ENCODE peak calls at places on chromosomes 7 and 10, in ten cellular contexts. L, F, P, Z, M, W, A, H, X and U are unnamed samples.

GRCh38 chr7:135933509-135934188 is 43.5 kb downstream of the MTPN start:
- DNase-seq in L (no peak), F (no peak), P (no peak), Z (peak; percentile 65), M (no peak), W (peak; percentile 23), A (no peak), H (no peak), X (no peak), U (no peak)

GRCh38 chr10:129657297-129657974 is 190.4 kb downstream of the MGMT start:
- DNase-seq in L (no peak), F (no peak), P (no peak), Z (peak; percentile 26), M (no peak), W (no peak), A (no peak), H (no peak), X (no peak), U (no peak)

GRCh38 chr7:151351027-151351426 is 9.4 kb downstream of the NUB1 start:
- DNase-seq in L (no peak), F (peak; percentile 32), P (no peak), Z (peak; percentile 54), M (no peak), W (no peak), A (no peak), H (no peak), X (peak; percentile 45), U (no peak)

GRCh38 chr7:26627871-26628270 is 236.5 kb downstream of the SKAP2 start:
- DNase-seq in L (no peak), F (no peak), P (no peak), Z (no peak), M (no peak), W (no peak), A (no peak), H (no peak), X (no peak), U (no peak)

GRCh38 chr10:97851341-97852001 is 1.8 kb downstream of the GOLGA7B start:
- DNase-seq in L (no peak), F (no peak), P (no peak), Z (no peak), M (no peak), W (no peak), A (no peak), H (no peak), X (no peak), U (peak; percentile 55)

GRCh38 chr7:87413951-87414381 is 61.5 kb downstream of the ABCB4 start:
- DNase-seq in L (no peak), F (no peak), P (peak; percentile 86), Z (no peak), M (peak; percentile 66), W (peak; percentile 89), A (peak; percentile 84), H (peak; percentile 39), X (no peak), U (peak; percentile 32)

GRCh38 chr10:484441-484924 is 205.0 kb downstream of the DIP2C start:
- DNase-seq in L (no peak), F (peak; percentile 34), P (peak; percentile 88), Z (no peak), M (peak; percentile 45), W (peak; percentile 71), A (peak; percentile 16), H (peak; percentile 57), X (no peak), U (no peak)

GRCh38 chr7:92609921-92610518 is 19.8 kb upstream of the FAM133B start:
- DNase-seq in L (no peak), F (no peak), P (peak; percentile 52), Z (peak; percentile 36), M (no peak), W (peak; percentile 45), A (peak; percentile 37), H (peak; percentile 46), X (no peak), U (no peak)

GRCh38 chr7:7188091-7188490 is 5.7 kb downstream of the C1GALT1 start:
- DNase-seq in L (no peak), F (no peak), P (no peak), Z (peak; percentile 40), M (no peak), W (no peak), A (no peak), H (no peak), X (no peak), U (no peak)
- H3K4me3 ChIP-seq in L (no peak overlapping the region), F (no peak overlapping the region), P (no peak overlapping the region), Z (no peak overlapping the region), M (no peak overlapping the region), W (no peak overlapping the region), A (no peak overlapping the region), H (no peak overlapping the region), X (no peak overlapping the region), U (no peak overlapping the region)

GRCh38 chr7:94391716-94392390 is 2.8 kb upstream of the COL1A2 start:
- DNase-seq in L (peak; percentile 48), F (no peak), P (peak; percentile 92), Z (peak; percentile 87), M (peak; percentile 88), W (peak; percentile 90), A (peak; percentile 88), H (peak; percentile 81), X (no peak), U (no peak)

GRCh38 chr7:94393251-94393758 is 1.4 kb upstream of the COL1A2 start:
- DNase-seq in L (no peak), F (no peak), P (peak; percentile 72), Z (peak; percentile 69), M (no peak), W (peak; percentile 65), A (peak; percentile 56), H (peak; percentile 57), X (no peak), U (no peak)

GRCh38 chr7:94394058-94394398 is 667 bp upstream of the COL1A2 start:
- DNase-seq in L (no peak), F (no peak), P (peak; percentile 75), Z (no peak), M (peak; percentile 65), W (peak; percentile 88), A (peak; percentile 69), H (no peak), X (no peak), U (no peak)

GRCh38 chr7:94394399-94395140 is at the start of gene COL1A2:
- DNase-seq in L (no peak), F (peak; percentile 52), P (peak; percentile 99), Z (peak; percentile 90), M (peak; percentile 98), W (peak; percentile 99), A (peak; percentile 99), H (peak; percentile 91), X (no peak), U (no peak)

GRCh38 chr7:94392391-94392782 is 2.3 kb upstream of the COL1A2 start:
- DNase-seq in L (no peak), F (no peak), P (peak; percentile 55), Z (peak; percentile 17), M (no peak), W (peak; percentile 71), A (no peak), H (peak; percentile 50), X (no peak), U (no peak)
- H3K9ac ChIP-seq in L (no peak overlapping the region), F (no peak overlapping the region), P (peak overlapping the region; percentile 97), Z (no peak overlapping the region), M (peak overlapping the region; percentile 99), W (peak overlapping the region; percentile 100), A (peak overlapping the region; percentile 87), H (peak overlapping the region; percentile 94), X (no peak overlapping the region), U (no peak overlapping the region)

DNA sequence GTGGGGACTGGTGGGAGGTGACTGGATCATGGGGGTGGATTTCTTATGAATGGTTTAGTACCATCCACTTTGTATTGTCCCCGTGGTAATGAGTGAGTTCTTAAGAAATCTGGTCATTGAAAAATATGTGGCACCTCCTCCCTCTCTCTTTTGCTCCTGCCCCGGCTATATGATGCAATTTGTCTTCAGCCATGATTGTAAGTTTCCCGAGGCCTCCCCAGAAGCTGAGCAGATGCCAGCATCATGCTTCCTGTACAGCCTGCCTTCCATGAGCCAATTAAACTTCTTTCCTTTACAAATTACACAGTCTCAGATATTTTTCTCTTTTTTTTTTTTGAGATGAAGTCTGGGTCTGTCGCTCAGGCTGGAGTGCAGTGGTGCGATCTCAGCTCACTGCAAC is 2.6 kb upstream of the KDM7A start:
- DNase-seq in L (no peak), F (no peak), P (no peak), Z (no peak), M (no peak), W (no peak), A (no peak), H (no peak), X (no peak), U (no peak)
- H3K4me3 ChIP-seq in L (no peak overlapping the region), F (no peak overlapping the region), P (no peak overlapping the region), Z (no peak overlapping the region), M (no peak overlapping the region), W (no peak overlapping the region), A (no peak overlapping the region), H (no peak overlapping the region), X (no peak overlapping the region), U (no peak overlapping the region)

GRCh38 chr7:55018361-55019328 is at the start of gene EGFR:
- DNase-seq in L (peak; percentile 30), F (peak; percentile 89), P (peak; percentile 90), Z (peak; percentile 63), M (peak; percentile 73), W (peak; percentile 89), A (peak; percentile 80), H (peak; percentile 82), X (no peak), U (peak; percentile 80)

GRCh38 chr7:55020481-55020871 is 1.7 kb downstream of the EGFR start:
- DNase-seq in L (no peak), F (peak; percentile 46), P (peak; percentile 45), Z (no peak), M (peak; percentile 70), W (peak; percentile 80), A (peak; percentile 60), H (peak; percentile 88), X (no peak), U (peak; percentile 93)

GRCh38 chr7:55017841-55018240 is 976 bp upstream of the EGFR start:
- DNase-seq in L (no peak), F (no peak), P (no peak), Z (no peak), M (no peak), W (no peak), A (no peak), H (no peak), X (no peak), U (no peak)

GRCh38 chr7:55019691-55020480 is 1.1 kb downstream of the EGFR start:
- DNase-seq in L (no peak), F (peak; percentile 54), P (peak; percentile 59), Z (peak; percentile 37), M (no peak), W (peak; percentile 61), A (no peak), H (peak; percentile 40), X (no peak), U (peak; percentile 27)

GRCh38 chr7:55019329-55019690 is 493 bp downstream of the EGFR start:
- DNase-seq in L (peak; percentile 27), F (peak; percentile 64), P (peak; percentile 78), Z (peak; percentile 43), M (no peak), W (peak; percentile 67), A (no peak), H (peak; percentile 51), X (no peak), U (no peak)
- H3K9ac ChIP-seq in L (peak overlapping the region; percentile 79), F (peak overlapping the region; percentile 95), P (peak overlapping the region; percentile 91), Z (peak overlapping the region; percentile 53), M (peak overlapping the region; percentile 93), W (peak overlapping the region; percentile 90), A (peak overlapping the region; percentile 93), H (peak overlapping the region; percentile 89), X (no peak overlapping the region), U (peak overlapping the region; percentile 93)